ENCODE peak calls at places on chromosomes 1 and 21, in four cellular contexts. B is GM12878, R is H1, C is HepG2. Q is an unnamed sample.

GRCh38 chr1:173861731-173862145 is 6.1 kb downstream of the GAS5 start:
- DNase-seq in B (no peak), R (no peak), C (no peak), Q (no peak)

GRCh38 chr1:47865881-47866535 is 131.2 kb downstream of the TRABD2B start:
- DNase-seq in R (no peak), B (no peak), C (peak; percentile 68), Q (no peak)

GRCh38 chr21:42256316-42256715 is 37.4 kb downstream of the ABCG1 start:
- DNase-seq in R (no peak), C (no peak), B (no peak), Q (no peak)

GRCh38 chr1:109793486-109794318 is 30.0 kb upstream of the EPS8L3 start:
- DNase-seq in R (no peak), C (no peak), B (no peak), Q (peak; percentile 75)

GRCh38 chr1:30397576-30397975 is 325.8 kb downstream of the MATN1 start:
- DNase-seq in B (no peak), C (no peak), R (no peak), Q (no peak)

GRCh38 chr1:179794669-179795068 is 51.6 kb downstream of the FAM163A start:
- DNase-seq in R (no peak), C (no peak), B (no peak), Q (no peak)

GRCh38 chr1:92817986-92818764 is 13.7 kb upstream of the RPL5 start:
- DNase-seq in R (no peak), B (no peak), C (no peak), Q (no peak)

GRCh38 chr21:34159617-34159883 is 86.2 kb downstream of the MRPS6 start:
- DNase-seq in R (no peak), C (no peak), B (no peak), Q (no peak)

GRCh38 chr1:108513114-108513513 is 46.8 kb upstream of the EEIG2 start:
- DNase-seq in R (no peak), C (no peak), B (no peak), Q (no peak)

GRCh38 chr1:87180682-87181081 is 148.0 kb upstream of the LMO4 start:
- DNase-seq in B (no peak), R (no peak), C (no peak), Q (no peak)

GRCh38 chr1:30947212-30947611 is 38.7 kb upstream of the SDC3 start:
- DNase-seq in B (no peak), C (no peak), R (no peak), Q (no peak)

GRCh38 chr1:76068953-76069561 is 5.5 kb upstream of the ST6GALNAC3 start:
- DNase-seq in C (no peak), B (no peak), R (no peak), Q (no peak)

GRCh38 chr1:89802036-89802435 is 18.8 kb upstream of the LRRC8D start:
- DNase-seq in B (no peak), R (no peak), C (no peak), Q (no peak)

GRCh38 chr1:223846668-223847007 is 891 bp upstream of the TP53BP2 start:
- DNase-seq in C (peak; percentile 27), R (no peak), B (no peak), Q (peak; percentile 15)

GRCh38 chr21:45258476-45258875 is 29.2 kb downstream of the POFUT2 start:
- DNase-seq in C (peak; percentile 29), B (no peak), R (no peak), Q (no peak)

GRCh38 chr1:201142011-201142853 is 12.0 kb downstream of the TMEM9 start:
- DNase-seq in B (no peak), R (no peak), C (no peak), Q (no peak)

GRCh38 chr1:8813016-8813763 is 4.2 kb downstream of the RERE start:
- DNase-seq in B (no peak), C (no peak), R (no peak), Q (no peak)

GRCh38 chr1:205017766-205018165 is 25.2 kb upstream of the CNTN2 start:
- DNase-seq in R (no peak), C (no peak), B (no peak), Q (no peak)

GRCh38 chr1:26350343-26350700 is 3.6 kb downstream of the CRYBG2 start:
- DNase-seq in C (no peak), R (no peak), B (no peak), Q (no peak)

GRCh38 chr1:214325401-214325800 is 44.4 kb downstream of the SMYD2 start:
- DNase-seq in C (no peak), R (no peak), B (no peak), Q (no peak)

GRCh38 chr1:18505666-18506065 is 24.9 kb downstream of the KLHDC7A start:
- DNase-seq in R (no peak), B (no peak), C (no peak), Q (no peak)

GRCh38 chr1:99965646-99966375 is 4.0 kb upstream of the SLC35A3 start:
- DNase-seq in C (no peak), R (no peak), B (no peak), Q (no peak)

GRCh38 chr1:29805122-29805895 is 569.0 kb downstream of the PTPRU start:
- DNase-seq in C (no peak), R (no peak), B (no peak), Q (peak; percentile 8)

GRCh38 chr1:109935451-109935900 is 24.8 kb downstream of the CSF1 start:
- DNase-seq in R (no peak), C (peak; percentile 71), B (no peak), Q (no peak)

GRCh38 chr1:175757381-175758015 is 14.1 kb upstream of the TNR start:
- DNase-seq in R (peak; percentile 59), C (no peak), B (no peak), Q (peak; percentile 66)

GRCh38 chr1:112698366-112699310 is 8.3 kb downstream of the RHOC start:
- DNase-seq in B (no peak), C (peak; percentile 90), R (no peak), Q (no peak)

GRCh38 chr1:212827831-212828278 is 19.6 kb downstream of the SPATA45 start:
- DNase-seq in C (peak; percentile 90), B (no peak), R (no peak), Q (no peak)

GRCh38 chr1:165174485-165174884 is 182.0 kb downstream of the LMX1A start:
- DNase-seq in B (no peak), C (no peak), R (no peak), Q (no peak)

GRCh38 chr1:3954391-3955160 is 54.5 kb upstream of the C1orf174 start:
- DNase-seq in R (no peak), C (no peak), B (no peak), Q (no peak)

GRCh38 chr1:202279806-202280205 is 61.9 kb downstream of the UBE2T start:
- DNase-seq in B (no peak), C (no peak), R (no peak), Q (no peak)

GRCh38 chr1:53593758-53594380 is 134.7 kb downstream of the DMRTB1 start:
- DNase-seq in B (no peak), R (peak; percentile 74), C (peak; percentile 27), Q (no peak)

GRCh38 chr1:168771104-168771630 is 42.2 kb upstream of the DPT start:
- DNase-seq in R (no peak), B (no peak), C (no peak), Q (no peak)

GRCh38 chr1:207810173-207810572 is 58.3 kb downstream of the CD46 start:
- DNase-seq in C (no peak), R (no peak), B (no peak), Q (no peak)
- TF ChIP-seq SUZ12 in C (no peak), R (no peak), B (no peak), Q (no peak)

GRCh38 chr1:178456472-178456871 is 40.3 kb downstream of the CLEC20A start:
- DNase-seq in B (no peak), C (no peak), R (no peak), Q (no peak)
- H3K4me3 ChIP-seq in B (no peak overlapping the region), C (no peak overlapping the region), R (no peak overlapping the region), Q (no peak overlapping the region)

GRCh38 chr1:44289530-44289929 is 65.5 kb downstream of the ERI3 start:
- DNase-seq in C (no peak), R (no peak), B (no peak), Q (no peak)
- TF ChIP-seq ZNF274 in C (no peak), R (no peak), B (no peak), Q (no peak)

GRCh38 chr1:16371725-16372124 is 4.7 kb downstream of the SZRD1 start:
- DNase-seq in B (no peak), C (no peak), R (no peak), Q (no peak)
- TF ChIP-seq SUZ12 in B (no peak), C (no peak), R (no peak), Q (no peak)

GRCh38 chr1:1358433-1359201 is at the start of gene MXRA8:
- DNase-seq in B (no peak), R (no peak), C (peak; percentile 79), Q (no peak)
- H3K4me3 ChIP-seq in B (no peak within 1 kb of the TSS), R (peak within 1 kb of the TSS; percentile 16), C (peak within 1 kb of the TSS; percentile 74), Q (peak within 1 kb of the TSS; percentile 71)